ENCODE peak calls at places on chromosomes 3 and 15, in five cellular contexts. N is WTC11, R is caudate nucleus, J is GM12865, Y is AG09319. D is an unnamed sample.

GRCh38 chr15:45009046-45009445 is 13.9 kb upstream of the SORD start:
- DNase-seq in J (no peak), N (no peak), R (no peak), Y (no peak), D (no peak)

GRCh38 chr3:120438971-120439370 is 11.8 kb downstream of the FSTL1 start:
- DNase-seq in R (no peak), Y (no peak), N (no peak), J (no peak), D (no peak)

GRCh38 chr3:137767146-137768020 is 3.3 kb downstream of the SOX14 start:
- DNase-seq in Y (no peak), R (no peak), N (peak; percentile 80), J (no peak), D (no peak)

GRCh38 chr3:177377166-177377565 is 179.9 kb upstream of the TBL1XR1 start:
- DNase-seq in J (no peak), Y (no peak), R (no peak), N (no peak), D (no peak)

GRCh38 chr15:94387854-94388441 is 156.6 kb downstream of the MCTP2 start:
- DNase-seq in J (peak; percentile 6), R (no peak), N (no peak), Y (no peak), D (no peak)

GRCh38 chr15:23648920-23649515 is 1.4 kb upstream of the MAGEL2 start:
- DNase-seq in R (no peak), J (no peak), N (peak; percentile 67), Y (no peak), D (no peak)

GRCh38 chr3:68614087-68614486 is 318.3 kb downstream of the TAFA4 start:
- DNase-seq in R (no peak), N (no peak), J (no peak), Y (no peak), D (no peak)

GRCh38 chr3:43786102-43786952 is 95.6 kb downstream of the ABHD5 start:
- DNase-seq in Y (no peak), N (no peak), R (no peak), J (no peak), D (no peak)

GRCh38 chr3:169668957-169669681 is 5.6 kb upstream of the MECOM start:
- DNase-seq in J (peak; percentile 64), R (no peak), N (peak; percentile 86), Y (no peak), D (no peak)

GRCh38 chr15:73631915-73632669 is 1.1 kb downstream of the NPTN start:
- DNase-seq in J (peak; percentile 22), N (no peak), R (no peak), Y (no peak), D (no peak)

GRCh38 chr3:149808209-149808829 is 4.7 kb upstream of the RNF13 start:
- DNase-seq in R (peak; percentile 6), N (peak; percentile 57), Y (peak; percentile 41), J (peak; percentile 65), D (peak; percentile 63)

GRCh38 chr15:90665288-90666134 is 51.6 kb upstream of the BLM start:
- DNase-seq in J (peak; percentile 96), N (peak; percentile 57), Y (peak; percentile 20), R (no peak), D (no peak)

GRCh38 chr3:170811515-170811914 is 58.5 kb downstream of the RPL22L1 start:
- DNase-seq in R (no peak), Y (no peak), J (no peak), N (no peak), D (peak; percentile 57)

D was measured in HFF-Myc.